ENCODE peak calls at places on chromosomes 5 and 9, in nine cellular contexts. H, Q, W, M, T, E, V, N and O are unnamed samples.

GRCh38 chr5:168877132-168877895 is 298.1 kb upstream of the PANK3 start:
- DNase-seq in V (no peak), T (peak), H (no peak), M (no peak), E (no peak), W (no peak), Q (no peak), N (no peak), O (no peak)

GRCh38 chr5:135234242-135235000 is 164.6 kb downstream of the MACROH2A1 start:
- DNase-seq in V (no peak), M (no peak), N (no peak), W (no peak), Q (no peak), T (no peak), H (no peak), E (no peak), O (no peak)

GRCh38 chr9:2018764-2019548 is 3.8 kb downstream of the SMARCA2 start:
- DNase-seq in H (no peak), N (no peak), T (no peak), E (no peak), M (no peak), Q (no peak), W (peak), V (peak), O (no peak)

GRCh38 chr9:112180387-112180881 is 5.3 kb upstream of the SUSD1 start:
- DNase-seq in N (no peak), T (no peak), Q (no peak), V (no peak), M (peak), W (peak), H (no peak), E (no peak), O (no peak)

GRCh38 chr5:73902327-73903051 is 276.5 kb downstream of the ARHGEF28 start:
- DNase-seq in T (no peak), V (peak), M (peak), N (no peak), Q (no peak), H (no peak), E (peak), W (peak), O (no peak)

GRCh38 chr5:71482132-71482531 is 26.7 kb downstream of the BDP1 start:
- DNase-seq in M (peak), H (no peak), N (no peak), T (no peak), E (peak), V (no peak), W (peak), Q (peak), O (no peak)

GRCh38 chr5:9545959-9546851 is at the start of gene SEMA5A:
- DNase-seq in M (no peak), T (peak), E (peak), W (peak), V (peak), Q (peak), H (no peak), N (peak), O (peak)

GRCh38 chr5:124901081-124901480 is 154.6 kb upstream of the ZNF608 start:
- DNase-seq in N (no peak), E (no peak), Q (no peak), T (no peak), W (peak), M (no peak), H (no peak), V (no peak), O (no peak)

GRCh38 chr9:37033141-37033540 is 927 bp downstream of the PAX5 start:
- DNase-seq in Q (no peak), V (no peak), M (no peak), H (no peak), T (no peak), W (no peak), E (no peak), N (no peak), O (no peak)

GRCh38 chr5:67581203-67581602 is 384.6 kb upstream of the CD180 start:
- DNase-seq in Q (no peak), H (no peak), W (peak), M (no peak), V (no peak), T (no peak), N (no peak), E (no peak), O (no peak)

GRCh38 chr9:99677281-99677680 is 144.4 kb upstream of the NR4A3 start:
- DNase-seq in W (peak), V (no peak), H (no peak), M (no peak), E (peak), N (no peak), Q (no peak), T (no peak), O (no peak)

GRCh38 chr5:107673368-107674136 is 2.8 kb upstream of the EFNA5 start:
- DNase-seq in E (peak), H (peak), T (peak), Q (peak), M (peak), W (peak), V (peak), N (peak), O (peak)

DNA sequence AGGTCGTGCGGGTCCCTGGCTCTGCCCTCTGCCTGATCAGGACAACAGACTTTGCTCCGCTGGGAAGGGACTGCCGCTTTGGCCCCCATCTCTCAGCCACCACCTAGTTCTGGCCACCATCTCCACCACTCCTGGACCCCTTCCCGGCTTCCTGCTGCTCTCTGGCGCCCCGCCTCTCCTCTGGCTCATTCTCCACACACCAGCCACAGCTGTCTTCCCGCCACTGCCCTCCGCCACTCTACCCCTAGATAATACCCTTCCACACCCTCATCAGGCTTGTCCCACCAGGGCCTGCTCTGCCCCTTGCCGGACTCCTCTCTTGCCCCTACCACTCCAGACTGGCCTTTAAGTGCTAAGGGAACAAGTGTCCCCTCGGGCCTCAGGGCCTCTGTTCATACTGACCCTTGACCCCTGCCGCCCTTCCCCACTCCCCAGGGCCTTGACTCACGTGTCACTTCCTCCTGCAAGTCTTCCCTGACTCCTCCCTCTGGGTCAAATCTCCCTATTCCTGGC is 3.0 kb upstream of the CDX1 start:
- DNase-seq in N (no peak), V (no peak), Q (peak), W (peak), T (no peak), M (no peak), E (no peak), H (no peak), O (peak)
- H3K27ac ChIP-seq in N (no peak), V (no peak), Q (peak), W (no peak), T (no peak), M (no peak), E (no peak), H (no peak), O (peak)

DNA sequence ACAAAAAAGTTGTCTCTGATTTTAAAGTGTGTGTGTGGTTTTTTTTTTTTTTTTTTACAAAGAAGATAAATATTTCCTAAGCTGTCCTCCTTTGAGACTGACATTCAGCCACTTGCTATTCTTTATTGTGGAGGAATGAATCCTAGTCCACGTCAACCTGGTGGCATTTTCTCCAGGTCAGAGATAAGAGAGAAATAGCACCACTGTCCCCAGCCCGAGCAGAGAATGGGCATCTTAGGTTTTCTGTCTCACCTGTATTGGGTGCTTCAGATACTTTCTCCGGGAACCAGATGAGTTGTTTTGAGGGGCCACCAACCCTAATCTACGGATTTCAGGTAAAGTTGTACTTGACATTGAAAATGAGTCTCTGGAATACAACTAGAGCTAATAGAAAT is 1.4 kb downstream of the ITGA2 start:
- DNase-seq in T (no peak), H (no peak), V (no peak), Q (no peak), M (no peak), E (no peak), N (no peak), W (no peak), O (no peak)
- H3K4me3 ChIP-seq in T (no peak), H (peak), V (no peak), Q (no peak), M (peak), E (peak), N (peak), W (peak), O (peak)

GRCh38 chr9:98318834-98319478 is 63.5 kb upstream of the TBC1D2 start:
- DNase-seq in H (no peak), E (peak), V (no peak), W (peak), N (no peak), Q (no peak), M (peak), T (no peak), O (no peak)
- H3K27ac ChIP-seq in H (no peak), E (no peak), V (no peak), W (no peak), N (no peak), Q (no peak), M (no peak), T (no peak), O (no peak)

GRCh38 chr9:124045830-124046177 is 34.2 kb downstream of the LHX2 start:
- DNase-seq in T (no peak), Q (no peak), E (no peak), V (no peak), W (no peak), N (no peak), M (no peak), H (no peak), O (no peak)
- H3K4me3 ChIP-seq in T (peak), Q (no peak), E (no peak), V (peak), W (peak), N (peak), M (no peak), H (peak), O (peak)

GRCh38 chr9:121277518-121278275 is 9.7 kb downstream of the GSN start:
- DNase-seq in W (peak), M (no peak), E (peak), T (no peak), H (no peak), N (no peak), V (no peak), Q (no peak), O (no peak)
- H3K27ac ChIP-seq in W (peak), M (peak), E (peak), T (no peak), H (peak), N (no peak), V (no peak), Q (peak), O (peak)

GRCh38 chr5:164688437-164688836 is 1183.0 kb downstream of the MAT2B start:
- DNase-seq in V (no peak), M (no peak), H (no peak), N (no peak), E (no peak), Q (no peak), T (no peak), W (no peak), O (no peak)

DNA sequence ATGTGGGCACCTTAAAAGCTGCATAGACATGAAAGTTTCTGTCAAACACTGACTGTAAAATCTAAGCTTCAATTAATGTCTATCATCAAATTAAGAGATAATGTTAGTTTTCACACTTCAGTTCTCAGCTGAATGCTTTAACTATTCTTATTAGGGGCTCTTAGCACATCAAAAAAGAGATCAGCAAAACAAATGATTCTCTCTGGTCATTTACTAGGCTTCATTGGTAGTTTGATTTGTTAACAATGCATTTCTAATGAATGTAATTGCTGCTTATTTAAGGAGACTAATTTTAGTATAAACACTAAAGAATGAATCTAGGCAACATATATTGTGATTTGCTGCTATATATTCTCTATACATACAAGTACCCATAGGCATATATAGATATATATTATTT is 1182.0 kb downstream of the MAT2B start:
- DNase-seq in V (no peak), T (no peak), W (no peak), Q (no peak), N (no peak), H (no peak), E (no peak), M (no peak), O (no peak)
- H3K4me3 ChIP-seq in V (no peak), T (no peak), W (no peak), Q (no peak), N (no peak), H (no peak), E (no peak), M (no peak), O (no peak)

GRCh38 chr9:5500441-5501235 is 9.7 kb upstream of the PDCD1LG2 start:
- DNase-seq in V (no peak), T (no peak), E (peak), M (no peak), Q (no peak), N (no peak), H (no peak), W (no peak), O (no peak)
- H3K27ac ChIP-seq in V (no peak), T (peak), E (no peak), M (no peak), Q (no peak), N (no peak), H (no peak), W (no peak), O (peak)

GRCh38 chr5:88142801-88143692 is 125.6 kb downstream of the TMEM161B start:
- DNase-seq in V (peak), H (no peak), W (peak), Q (peak), N (peak), E (no peak), M (no peak), T (peak), O (peak)
- H3K4me3 ChIP-seq in V (no peak), H (peak), W (peak), Q (peak), N (peak), E (peak), M (peak), T (peak), O (peak)